ENCODE peak calls at places on chromosomes 11 and 22, in six cellular contexts. K is CD8-positive, alpha-beta T cell; E is right lobe of liver; W is MM.1S; D is nephron progenitor cell; X is fibroblast of the aortic adventitia. U is an unnamed sample.

GRCh38 chr22:37273126-37273845 is 9.0 kb upstream of the CYTH4 start:
- DNase-seq in D (no peak), W (no peak), E (peak), K (no peak), X (peak), U (peak)

GRCh38 chr11:40037005-40037404 is 1422.4 kb downstream of the LRRC4C start:
- DNase-seq in X (no peak), D (no peak), K (no peak), E (no peak), W (no peak), U (peak)

GRCh38 chr11:123838659-123839058 is 32.5 kb upstream of the OR6M1 start:
- DNase-seq in E (no peak), K (no peak), D (no peak), W (no peak), X (no peak), U (no peak)

GRCh38 chr11:130510407-130511006 is 62.1 kb downstream of the ADAMTS15 start:
- DNase-seq in K (no peak), X (peak), D (no peak), E (no peak), W (no peak), U (no peak)

GRCh38 chr22:19223110-19223509 is 44.6 kb upstream of the SLC25A1 start:
- DNase-seq in K (no peak), E (no peak), W (no peak), D (no peak), X (no peak), U (no peak)

GRCh38 chr11:117876341-117877119 is at the start of gene FXYD6:
- DNase-seq in E (peak), X (no peak), W (no peak), K (no peak), D (peak), U (no peak)

GRCh38 chr11:130213143-130213978 is 53.8 kb downstream of the ST14 start:
- DNase-seq in E (peak), W (peak), X (peak), K (peak), D (peak), U (peak)

GRCh38 chr11:48096588-48097525 is 116.5 kb downstream of the PTPRJ start:
- DNase-seq in D (no peak), X (peak), W (no peak), K (no peak), E (no peak), U (no peak)

GRCh38 chr11:3685923-3686322 is 14.7 kb upstream of the CHRNA10 start:
- DNase-seq in X (no peak), W (no peak), K (no peak), E (no peak), D (no peak), U (no peak)

GRCh38 chr11:12235549-12235944 is 125.2 kb downstream of the MICAL2 start:
- DNase-seq in E (no peak), X (no peak), W (no peak), K (no peak), D (no peak), U (peak)

GRCh38 chr11:69217276-69218105 is 61.8 kb downstream of the SMIM38 start:
- DNase-seq in W (no peak), K (no peak), D (no peak), X (no peak), E (peak), U (no peak)

GRCh38 chr11:63012450-63013238 is 3.0 kb downstream of the SLC22A8 start:
- DNase-seq in K (no peak), E (no peak), X (no peak), W (no peak), D (no peak), U (no peak)

GRCh38 chr11:64077607-64078006 is 41.9 kb downstream of the FLRT1 start:
- DNase-seq in D (no peak), X (no peak), W (no peak), K (no peak), E (no peak), U (no peak)

U was measured in OCI-M1.